ENCODE peak calls at places on chromosomes 7 and 10, in five cellular contexts. B, W, J, C and F are unnamed samples.

GRCh38 chr10:73597346-73597745 is 6.2 kb upstream of the USP54 start:
- DNase-seq in B (no peak), W (no peak), J (no peak), C (no peak), F (no peak)

GRCh38 chr10:5532618-5533097 is 7.9 kb downstream of the CALML3 start:
- DNase-seq in B (no peak), W (no peak), J (no peak), C (no peak), F (no peak)

GRCh38 chr7:55160539-55160938 is 141.7 kb downstream of the EGFR start:
- DNase-seq in B (no peak), W (no peak), J (no peak), C (no peak), F (no peak)

GRCh38 chr10:18216482-18216881 is 76.3 kb downstream of the CACNB2 start:
- DNase-seq in B (no peak), W (no peak), J (no peak), C (no peak), F (no peak)

GRCh38 chr10:103820101-103821062 is 35.0 kb downstream of the SH3PXD2A start:
- DNase-seq in B (no peak), W (no peak), J (peak; percentile 85), C (no peak), F (no peak)

GRCh38 chr7:99473315-99473596 is 566 bp downstream of the ZNF789 start:
- DNase-seq in B (no peak), W (no peak), J (no peak), C (peak; percentile 41), F (no peak)

GRCh38 chr10:43689618-43689954 is 40.9 kb upstream of the ZNF32 start:
- DNase-seq in B (peak; percentile 61), W (no peak), J (peak; percentile 78), C (peak; percentile 38), F (peak; percentile 39)

GRCh38 chr7:116317907-116318306 is 107.6 kb downstream of the TES start:
- DNase-seq in B (no peak), W (no peak), J (no peak), C (no peak), F (no peak)

GRCh38 chr7:26305048-26305868 is 13.6 kb downstream of the SNX10 start:
- DNase-seq in B (no peak), W (no peak), J (no peak), C (no peak), F (no peak)

GRCh38 chr7:35424869-35425495 is 171.1 kb upstream of the TBX20 start:
- DNase-seq in B (peak; percentile 48), W (peak; percentile 28), J (peak; percentile 71), C (peak; percentile 13), F (peak; percentile 49)

GRCh38 chr7:71721742-71722141 is 589.8 kb downstream of the GALNT17 start:
- DNase-seq in B (no peak), W (no peak), J (no peak), C (no peak), F (no peak)

GRCh38 chr7:77427996-77428603 is 12.0 kb upstream of the GSAP start:
- DNase-seq in B (no peak), W (no peak), J (no peak), C (no peak), F (no peak)

GRCh38 chr10:83176901-83177300 is 962.4 kb upstream of the GHITM start:
- DNase-seq in B (no peak), W (no peak), J (no peak), C (no peak), F (no peak)

GRCh38 chr7:48078470-48078869 is 10.6 kb upstream of the UPP1 start:
- DNase-seq in B (no peak), W (no peak), J (no peak), C (no peak), F (no peak)

GRCh38 chr10:80168679-80169380 is 36.3 kb downstream of the PLAC9 start:
- DNase-seq in B (no peak), W (no peak), J (peak; percentile 67), C (no peak), F (no peak)

GRCh38 chr7:19470031-19470430 is 238.8 kb downstream of the POLR1F start:
- DNase-seq in B (no peak), W (no peak), J (no peak), C (no peak), F (no peak)

GRCh38 chr7:43116451-43116850 is 4.0 kb downstream of the HECW1 start:
- DNase-seq in B (no peak), W (no peak), J (no peak), C (no peak), F (no peak)

GRCh38 chr7:81404669-81405068 is 365.2 kb downstream of the HGF start:
- DNase-seq in B (no peak), W (no peak), J (no peak), C (no peak), F (no peak)

GRCh38 chr7:95324396-95324795 is at the start of gene PON1:
- DNase-seq in B (no peak), W (no peak), J (no peak), C (no peak), F (no peak)

GRCh38 chr7:116630932-116631449 is 41.0 kb upstream of the MET start:
- DNase-seq in B (no peak), W (peak; percentile 36), J (peak; percentile 96), C (no peak), F (no peak)

GRCh38 chr7:3244241-3244814 is 56.7 kb upstream of the SDK1 start:
- DNase-seq in B (no peak), W (no peak), J (no peak), C (no peak), F (no peak)

GRCh38 chr10:80075781-80076180 is 2.7 kb upstream of the TMEM254 start:
- DNase-seq in B (no peak), W (no peak), J (no peak), C (no peak), F (no peak)

GRCh38 chr7:17462059-17462695 is 163.7 kb downstream of the AHR start:
- DNase-seq in B (no peak), W (no peak), J (no peak), C (no peak), F (no peak)

GRCh38 chr7:151039850-151040548 is 8.3 kb upstream of the ASIC3 start:
- DNase-seq in B (no peak), W (no peak), J (no peak), C (no peak), F (no peak)

GRCh38 chr7:137080516-137081203 is 212.2 kb downstream of the CHRM2 start:
- DNase-seq in B (no peak), W (no peak), J (no peak), C (no peak), F (no peak)

GRCh38 chr10:30701471-30702173 is 72.1 kb upstream of the LYZL2 start:
- DNase-seq in B (no peak), W (no peak), J (no peak), C (no peak), F (peak; percentile 50)

GRCh38 chr7:43559171-43559938 is 23.6 kb upstream of the STK17A start:
- DNase-seq in B (no peak), W (no peak), J (no peak), C (no peak), F (no peak)

GRCh38 chr7:68247566-68247965 is 1250.9 kb downstream of the TYW1 start:
- DNase-seq in B (no peak), W (no peak), J (no peak), C (no peak), F (no peak)

DNA sequence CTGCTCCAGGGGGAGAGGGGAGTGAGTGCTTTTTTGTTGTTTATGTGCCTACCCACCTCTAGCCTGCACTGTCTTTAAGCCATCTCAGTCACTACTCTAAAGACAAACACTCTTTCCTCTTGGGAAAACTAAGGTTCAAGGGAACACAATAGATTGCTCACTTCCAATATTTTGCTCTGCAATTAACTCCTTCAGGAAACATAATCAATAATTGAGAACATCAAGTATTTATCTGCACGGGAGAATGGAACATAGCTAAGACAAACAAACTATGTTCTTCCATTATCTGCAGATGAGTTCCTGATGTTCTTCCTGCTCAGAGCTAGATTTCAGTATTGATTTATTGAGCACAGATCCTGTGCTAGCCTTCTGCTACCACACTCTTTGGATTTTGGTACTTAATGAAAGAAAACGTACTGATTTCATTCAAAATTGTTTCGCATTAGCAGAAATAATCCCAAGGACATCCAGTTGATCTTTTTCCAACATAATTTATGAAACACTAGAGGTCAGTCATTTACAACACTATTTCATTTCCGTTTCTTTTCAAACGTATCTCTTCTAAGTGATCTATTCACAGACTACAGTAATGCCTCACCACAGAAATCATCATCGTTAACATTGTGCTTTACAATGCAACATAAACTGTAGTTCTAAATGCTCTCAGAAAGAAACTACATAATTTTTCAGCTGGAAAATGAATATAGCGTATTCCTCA is 8.3 kb downstream of the NEBL start:
- DNase-seq in B (no peak), W (no peak), J (no peak), C (no peak), F (no peak)
- TF ChIP-seq CTCF in B (no peak), W (no peak), J (no peak), C (no peak), F (no peak)

DNA sequence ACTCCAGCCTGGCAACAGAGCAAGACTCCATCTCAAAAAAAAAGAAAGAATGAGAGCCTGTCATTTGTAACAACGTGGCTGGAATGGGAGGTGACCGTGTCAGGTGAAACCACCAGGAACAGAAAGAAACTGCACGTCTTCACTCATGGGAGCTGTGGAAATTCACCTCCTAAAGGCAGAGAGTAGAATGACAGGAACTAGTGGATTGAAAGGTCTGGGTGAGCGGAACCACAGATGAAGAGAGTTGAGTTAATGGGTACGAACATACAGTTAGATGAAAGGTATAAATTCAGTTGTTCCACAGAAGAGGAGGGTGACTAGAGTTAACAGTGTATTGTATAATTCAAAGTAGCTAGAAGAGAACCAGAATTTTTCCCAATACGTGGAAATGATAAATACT is 78.6 kb downstream of the MAD1L1 start:
- DNase-seq in B (no peak), W (no peak), J (no peak), C (no peak), F (no peak)
- TF ChIP-seq CTCF in B (no peak), W (no peak), J (no peak), C (no peak), F (no peak)

DNA sequence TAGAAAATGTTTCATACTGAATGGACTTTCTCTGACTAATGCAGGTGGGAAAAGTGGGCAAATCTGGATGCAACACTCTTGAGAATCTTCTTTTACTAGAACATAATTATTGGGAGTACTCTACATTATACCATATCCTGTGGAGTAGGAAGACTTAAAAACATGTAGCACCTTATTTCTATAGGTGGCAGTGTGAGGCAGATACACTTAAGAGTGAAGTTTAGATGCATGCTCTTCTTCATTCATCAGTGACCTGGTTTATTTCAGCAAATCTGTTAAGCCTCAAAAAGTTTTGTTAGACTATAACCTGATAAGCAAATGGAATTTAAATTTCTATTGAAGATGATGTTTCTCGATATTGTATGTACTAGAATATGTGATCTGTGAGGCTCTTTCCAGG is 1087.1 kb upstream of the LRRN3 start:
- DNase-seq in B (no peak), W (no peak), J (no peak), C (no peak), F (no peak)
- TF ChIP-seq CTCF in B (no peak), W (no peak), J (no peak), C (no peak), F (no peak)

GRCh38 chr10:66218981-66219587 is 706.8 kb upstream of the LRRTM3 start:
- DNase-seq in B (no peak), W (no peak), J (no peak), C (no peak), F (no peak)

GRCh38 chr10:66218258-66218657 is 707.6 kb upstream of the LRRTM3 start:
- DNase-seq in B (no peak), W (no peak), J (no peak), C (no peak), F (no peak)

GRCh38 chr10:66215921-66216320 is 709.9 kb upstream of the LRRTM3 start:
- DNase-seq in B (no peak), W (no peak), J (no peak), C (no peak), F (no peak)

GRCh38 chr10:66209025-66209424 is 716.8 kb upstream of the LRRTM3 start:
- DNase-seq in B (no peak), W (no peak), J (no peak), C (no peak), F (no peak)

GRCh38 chr10:66215005-66215404 is 710.8 kb upstream of the LRRTM3 start:
- DNase-seq in B (no peak), W (no peak), J (no peak), C (no peak), F (no peak)
- TF ChIP-seq CTCF in B (no peak), W (no peak), J (no peak), C (no peak), F (no peak)